ENCODE peak calls at places on chromosomes 5 and 9, in six cellular contexts. A, M, V, E, Z and U are unnamed samples.

GRCh38 chr5:149700347-149700746 is 29.8 kb upstream of the PPARGC1B start:
- DNase-seq in A (no peak), M (no peak), V (no peak), E (no peak), Z (no peak), U (no peak)

GRCh38 chr9:93091453-93092081 is 4.5 kb upstream of the CARD19 start:
- DNase-seq in A (peak; percentile 36), M (peak; percentile 66), V (peak; percentile 28), E (peak; percentile 93), Z (peak; percentile 69), U (peak; percentile 62)

GRCh38 chr5:27472000-27472763 is 433.8 kb upstream of the CDH9 start:
- DNase-seq in A (no peak), M (no peak), V (no peak), E (peak; percentile 4), Z (peak; percentile 57), U (no peak)

GRCh38 chr5:107553063-107553676 is 117.6 kb downstream of the EFNA5 start:
- DNase-seq in A (no peak), M (no peak), V (no peak), E (peak; percentile 72), Z (no peak), U (no peak)

GRCh38 chr9:16585571-16585970 is 284.9 kb downstream of the BNC2 start:
- DNase-seq in A (no peak), M (no peak), V (no peak), E (no peak), Z (no peak), U (no peak)

GRCh38 chr9:2093920-2094597 is 78.9 kb downstream of the SMARCA2 start:
- DNase-seq in A (no peak), M (no peak), V (no peak), E (peak; percentile 49), Z (no peak), U (peak; percentile 20)

GRCh38 chr9:136262671-136263178 is 17.1 kb upstream of the QSOX2 start:
- DNase-seq in A (no peak), M (no peak), V (no peak), E (no peak), Z (no peak), U (no peak)

GRCh38 chr5:555058-555623 is 30.9 kb upstream of the SLC9A3 start:
- DNase-seq in A (no peak), M (no peak), V (peak; percentile 41), E (no peak), Z (no peak), U (no peak)

GRCh38 chr9:98215821-98216220 is 23.4 kb upstream of the CORO2A start:
- DNase-seq in A (peak; percentile 25), M (no peak), V (no peak), E (no peak), Z (no peak), U (no peak)

GRCh38 chr9:115416299-115416698 is 298.3 kb upstream of the TNC start:
- DNase-seq in A (no peak), M (no peak), V (no peak), E (no peak), Z (peak; percentile 33), U (no peak)

GRCh38 chr5:24788829-24789509 is 144.2 kb upstream of the CDH10 start:
- DNase-seq in A (no peak), M (no peak), V (no peak), E (no peak), Z (no peak), U (no peak)

GRCh38 chr9:97412628-97413382 is 909 bp downstream of the TDRD7 start:
- DNase-seq in A (no peak), M (no peak), V (peak; percentile 62), E (no peak), Z (no peak), U (no peak)

GRCh38 chr5:141878186-141878770 is at the start of gene PCDH1:
- DNase-seq in A (peak; percentile 11), M (peak; percentile 69), V (no peak), E (no peak), Z (no peak), U (no peak)

GRCh38 chr9:96022445-96023031 is 147.0 kb downstream of the ERCC6L2 start:
- DNase-seq in A (no peak), M (no peak), V (peak; percentile 53), E (no peak), Z (no peak), U (no peak)

GRCh38 chr5:113147088-113147487 is 170.5 kb downstream of the DCP2 start:
- DNase-seq in A (no peak), M (no peak), V (no peak), E (peak; percentile 79), Z (no peak), U (peak; percentile 85)

DNA sequence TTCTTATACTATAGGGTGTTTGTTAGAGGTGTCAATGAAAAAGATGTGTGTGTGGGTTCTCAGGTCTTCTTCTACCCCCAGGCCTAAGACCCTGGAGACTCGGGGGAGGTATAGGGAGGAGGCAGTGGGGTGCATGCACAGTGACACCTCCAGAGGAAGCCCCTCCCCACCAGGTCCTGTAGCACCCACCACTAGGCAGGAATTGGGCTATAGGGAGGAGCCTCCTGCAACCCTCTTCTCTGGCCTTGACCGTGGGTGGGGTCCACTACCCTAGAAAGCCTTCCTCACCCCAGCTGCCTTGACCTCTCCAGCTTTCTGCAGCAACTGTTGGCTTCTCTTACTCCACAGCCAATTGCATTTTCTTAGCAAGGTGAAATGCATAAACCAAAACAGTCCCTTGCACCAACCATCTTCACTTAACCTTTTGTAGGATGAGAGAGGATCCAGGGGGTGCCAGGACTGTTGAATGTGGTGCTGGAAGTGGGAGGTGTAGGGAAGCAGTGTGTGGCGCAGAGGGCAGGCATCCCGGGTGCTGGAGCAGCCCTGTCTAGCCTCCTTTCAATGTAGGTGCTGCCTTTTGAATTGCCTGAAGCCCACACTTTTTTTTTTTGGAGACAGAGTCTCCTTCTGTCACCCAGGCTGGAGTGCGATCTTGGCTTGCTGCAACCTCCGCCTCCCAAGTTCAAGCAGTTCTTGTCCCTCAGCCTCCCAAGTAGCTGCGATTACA is 128.5 kb downstream of the RGS3 start:
- DNase-seq in A (no peak), M (no peak), V (no peak), E (no peak), Z (no peak), U (no peak)
- TF ChIP-seq CTCF in A (no peak), M (no peak), V (no peak), E (no peak), Z (no peak), U (no peak)

DNA sequence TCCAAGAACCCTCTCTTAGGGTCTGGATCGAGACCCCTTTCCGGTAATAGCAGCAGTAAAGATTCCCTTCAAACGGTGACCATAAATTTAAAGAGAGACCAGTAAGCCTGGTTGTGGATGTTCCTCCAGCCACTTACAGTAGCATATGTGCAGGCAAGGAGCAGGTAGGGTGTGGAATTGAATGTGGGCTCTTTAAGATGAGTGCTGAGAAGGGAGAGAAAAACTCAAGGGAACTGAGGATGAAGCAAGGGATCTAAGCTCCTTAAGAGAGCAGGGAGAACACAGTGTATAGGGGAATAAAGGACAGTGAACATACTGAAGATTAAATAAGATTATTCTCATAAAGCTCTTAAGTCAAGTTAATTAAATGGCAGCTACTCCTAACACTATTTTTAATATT is 51.3 kb downstream of the DPYSL3 start:
- DNase-seq in A (no peak), M (no peak), V (no peak), E (no peak), Z (no peak), U (no peak)
- H3K27ac ChIP-seq in A (no peak overlapping the region), M (no peak overlapping the region), V (no peak overlapping the region), E (no peak overlapping the region), Z (no peak overlapping the region), U (no peak overlapping the region)

GRCh38 chr5:66828046-66828550 is 231.9 kb downstream of the MAST4 start:
- DNase-seq in A (no peak), M (no peak), V (no peak), E (no peak), Z (no peak), U (no peak)

GRCh38 chr5:66828551-66829421 is 232.6 kb downstream of the MAST4 start:
- DNase-seq in A (peak; percentile 30), M (no peak), V (peak; percentile 41), E (peak; percentile 83), Z (no peak), U (no peak)

GRCh38 chr5:66826696-66827095 is 230.5 kb downstream of the MAST4 start:
- DNase-seq in A (no peak), M (no peak), V (no peak), E (no peak), Z (no peak), U (no peak)

GRCh38 chr5:66829826-66830225 is 233.6 kb downstream of the MAST4 start:
- DNase-seq in A (no peak), M (no peak), V (no peak), E (peak; percentile 24), Z (no peak), U (no peak)

GRCh38 chr5:66830636-66831035 is 234.4 kb downstream of the MAST4 start:
- DNase-seq in A (no peak), M (no peak), V (no peak), E (no peak), Z (no peak), U (no peak)
- TF ChIP-seq CTCF in A (no peak), M (no peak), V (no peak), E (no peak), Z (no peak), U (no peak)

GRCh38 chr9:129406278-129407225 is 214.3 kb downstream of the C9orf50 start:
- DNase-seq in A (no peak), M (no peak), V (peak; percentile 91), E (no peak), Z (no peak), U (no peak)
- H3K27ac ChIP-seq in A (no peak overlapping the region), M (no peak overlapping the region), V (no peak overlapping the region), E (no peak overlapping the region), Z (no peak overlapping the region), U (no peak overlapping the region)

GRCh38 chr9:137463194-137463930 is 4.2 kb upstream of the NSMF start:
- DNase-seq in A (no peak), M (peak; percentile 65), V (no peak), E (no peak), Z (no peak), U (no peak)

GRCh38 chr9:137460363-137461315 is 1.5 kb upstream of the NSMF start:
- DNase-seq in A (no peak), M (peak; percentile 68), V (no peak), E (no peak), Z (no peak), U (no peak)

GRCh38 chr9:137462396-137463193 is 3.5 kb upstream of the NSMF start:
- DNase-seq in A (no peak), M (peak; percentile 65), V (no peak), E (no peak), Z (no peak), U (no peak)

GRCh38 chr9:137461316-137461662 is 2.2 kb upstream of the NSMF start:
- DNase-seq in A (no peak), M (peak; percentile 64), V (no peak), E (no peak), Z (no peak), U (no peak)

GRCh38 chr9:137461663-137462395 is 2.7 kb upstream of the NSMF start:
- DNase-seq in A (peak; percentile 75), M (peak; percentile 75), V (no peak), E (no peak), Z (peak; percentile 49), U (no peak)
- TF ChIP-seq CTCF in A (no peak), M (no peak), V (no peak), E (peak; percentile 30), Z (peak; percentile 35), U (no peak)